ENCODE peak calls at places on chromosomes 7 and 10, in nine cellular contexts. J is B cell, S is HFF-Myc, W is lower leg skin, N is psoas muscle, Y is heart left ventricle, G is cardiac fibroblast, X is prostate gland, U is fibroblast of pulmonary artery. R is an unnamed sample.

GRCh38 chr10:133420579-133420978 is 3.8 kb downstream of the SPRN start:
- DNase-seq in J (no peak), S (no peak), W (no peak), N (no peak), Y (no peak), G (no peak), X (no peak), U (no peak), R (no peak)

GRCh38 chr10:58178811-58179210 is 88.9 kb downstream of the IPMK start:
- DNase-seq in J (no peak), S (no peak), W (no peak), N (no peak), Y (no peak), G (peak; percentile 23), X (no peak), U (peak; percentile 38), R (no peak)

GRCh38 chr10:26486985-26487850 is 49.1 kb downstream of the APBB1IP start:
- DNase-seq in J (peak; percentile 13), S (peak; percentile 61), W (no peak), N (no peak), Y (no peak), G (peak; percentile 84), X (no peak), U (peak; percentile 87), R (no peak)

GRCh38 chr7:50684011-50684701 is 98.5 kb downstream of the GRB10 start:
- DNase-seq in J (no peak), S (no peak), W (no peak), N (no peak), Y (no peak), G (no peak), X (no peak), U (no peak), R (no peak)

GRCh38 chr7:36960105-36960504 is 235.8 kb upstream of the AOAH start:
- DNase-seq in J (no peak), S (no peak), W (no peak), N (no peak), Y (no peak), G (no peak), X (no peak), U (no peak), R (no peak)

GRCh38 chr7:127146746-127147536 is 105.8 kb downstream of the GRM8 start:
- DNase-seq in J (no peak), S (no peak), W (no peak), N (no peak), Y (no peak), G (no peak), X (no peak), U (no peak), R (no peak)

GRCh38 chr10:44774676-44775401 is 136.3 kb upstream of the TMEM72 start:
- DNase-seq in J (no peak), S (no peak), W (no peak), N (no peak), Y (no peak), G (peak; percentile 84), X (no peak), U (peak; percentile 63), R (no peak)

GRCh38 chr7:102404005-102404861 is 8.1 kb downstream of the PRKRIP1 start:
- DNase-seq in J (peak; percentile 72), S (no peak), W (no peak), N (no peak), Y (no peak), G (peak; percentile 67), X (no peak), U (peak; percentile 69), R (peak; percentile 54)

GRCh38 chr10:88731296-88731695 is 25.2 kb downstream of the LIPK start:
- DNase-seq in J (no peak), S (no peak), W (no peak), N (no peak), Y (no peak), G (peak; percentile 33), X (no peak), U (no peak), R (no peak)

GRCh38 chr10:89274928-89275327 is 23.4 kb upstream of the LIPA start:
- DNase-seq in J (no peak), S (no peak), W (no peak), N (no peak), Y (no peak), G (peak; percentile 50), X (no peak), U (no peak), R (no peak)

GRCh38 chr10:120426306-120426705 is 30.7 kb upstream of the PLPP4 start:
- DNase-seq in J (no peak), S (no peak), W (no peak), N (no peak), Y (no peak), G (no peak), X (no peak), U (peak; percentile 49), R (no peak)

GRCh38 chr7:55571534-55572377 is 546 bp downstream of the VOPP1 start:
- DNase-seq in J (peak; percentile 80), S (no peak), W (peak; percentile 94), N (peak; percentile 71), Y (peak; percentile 62), G (peak; percentile 47), X (peak; percentile 43), U (peak; percentile 39), R (no peak)

GRCh38 chr7:123352957-123353356 is 153.2 kb upstream of the SLC13A1 start:
- DNase-seq in J (no peak), S (no peak), W (no peak), N (no peak), Y (no peak), G (peak; percentile 11), X (no peak), U (peak; percentile 49), R (no peak)

GRCh38 chr10:128186959-128187787 is 61.0 kb upstream of the MKI67 start:
- DNase-seq in J (no peak), S (no peak), W (peak; percentile 76), N (no peak), Y (no peak), G (no peak), X (no peak), U (no peak), R (no peak)

GRCh38 chr10:84331091-84331490 is 2.7 kb downstream of the CCSER2 start:
- DNase-seq in J (no peak), S (no peak), W (no peak), N (no peak), Y (no peak), G (no peak), X (no peak), U (no peak), R (no peak)

GRCh38 chr10:84333864-84334451 is 5.6 kb downstream of the CCSER2 start:
- DNase-seq in J (peak; percentile 58), S (no peak), W (no peak), N (no peak), Y (no peak), G (no peak), X (no peak), U (peak; percentile 27), R (no peak)

GRCh38 chr10:84329986-84330651 is 1.7 kb downstream of the CCSER2 start:
- DNase-seq in J (no peak), S (no peak), W (no peak), N (no peak), Y (no peak), G (no peak), X (no peak), U (no peak), R (no peak)

GRCh38 chr10:84329094-84329611 is 764 bp downstream of the CCSER2 start:
- DNase-seq in J (no peak), S (no peak), W (no peak), N (no peak), Y (no peak), G (peak; percentile 56), X (no peak), U (peak; percentile 57), R (no peak)

GRCh38 chr10:84328303-84329093 is at the start of gene CCSER2:
- DNase-seq in J (peak; percentile 94), S (peak; percentile 61), W (peak; percentile 99), N (peak; percentile 99), Y (peak; percentile 98), G (peak; percentile 97), X (peak; percentile 95), U (peak; percentile 96), R (peak; percentile 90)
- TF ChIP-seq CTCF in J (peak; percentile 24), S (no peak), W (no peak), N (no peak), Y (no peak), G (no peak), X (no peak), U (no peak), R (no peak)

GRCh38 chr7:66296-66695 is 126.1 kb upstream of the FAM20C start:
- DNase-seq in J (no peak), S (no peak), W (no peak), N (peak; percentile 10), Y (no peak), G (no peak), X (no peak), U (no peak), R (no peak)

GRCh38 chr7:67738-68395 is 124.5 kb upstream of the FAM20C start:
- DNase-seq in J (no peak), S (no peak), W (no peak), N (peak; percentile 28), Y (no peak), G (no peak), X (no peak), U (no peak), R (no peak)

GRCh38 chr7:66741-67140 is 125.6 kb upstream of the FAM20C start:
- DNase-seq in J (no peak), S (no peak), W (no peak), N (peak; percentile 39), Y (no peak), G (no peak), X (no peak), U (no peak), R (no peak)

GRCh38 chr7:65554-65953 is 126.8 kb upstream of the FAM20C start:
- DNase-seq in J (no peak), S (no peak), W (no peak), N (peak; percentile 80), Y (no peak), G (peak; percentile 39), X (no peak), U (peak; percentile 35), R (no peak)

GRCh38 chr7:68629-69028 is 123.7 kb upstream of the FAM20C start:
- DNase-seq in J (no peak), S (no peak), W (no peak), N (peak; percentile 36), Y (no peak), G (peak; percentile 47), X (no peak), U (peak; percentile 61), R (no peak)
- TF ChIP-seq CTCF in J (no peak), S (peak; percentile 17), W (no peak), N (no peak), Y (no peak), G (peak; percentile 15), X (no peak), U (peak; percentile 35), R (no peak)

GRCh38 chr10:14617850-14618249 is 156.8 kb downstream of the FAM107B start:
- DNase-seq in J (no peak), S (no peak), W (peak; percentile 5), N (no peak), Y (no peak), G (peak; percentile 49), X (no peak), U (peak; percentile 50), R (no peak)
- TF ChIP-seq CTCF in J (no peak), S (no peak), W (no peak), N (no peak), Y (no peak), G (peak; percentile 21), X (no peak), U (peak; percentile 21), R (no peak)

DNA sequence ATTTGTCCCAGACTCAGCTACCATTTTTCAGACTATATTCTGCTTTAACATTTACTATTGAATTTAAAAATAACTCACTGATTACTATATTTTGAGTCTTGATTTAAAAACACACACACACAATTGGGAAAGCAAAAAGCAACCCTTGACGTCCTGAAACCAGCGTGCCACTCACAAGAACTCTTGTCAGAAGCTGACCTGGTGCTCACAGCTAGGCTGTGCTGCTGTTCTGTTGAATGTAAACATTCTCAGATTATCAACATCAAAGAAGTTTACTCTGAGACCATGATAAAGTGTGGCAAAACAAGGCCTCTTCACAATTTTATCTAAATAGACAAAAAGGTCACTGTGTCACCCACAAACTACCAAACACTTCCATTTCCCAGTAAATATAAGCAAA is 62.6 kb upstream of the CACNA2D1 start:
- DNase-seq in J (no peak), S (no peak), W (no peak), N (no peak), Y (no peak), G (peak; percentile 15), X (no peak), U (no peak), R (no peak)
- TF ChIP-seq CTCF in J (no peak), S (no peak), W (no peak), N (no peak), Y (no peak), G (no peak), X (no peak), U (no peak), R (peak; percentile 3)